ENCODE peak calls at places on chromosomes 11 and 22, in five cellular contexts. P is heart right ventricle, C is adrenal gland, I is vagina, N is A549. D is an unnamed sample.
A peak's percentile ranks its signal among the peaks of the same experiment; 100 is the strongest.

GRCh38 chr11:15519124-15519791 is 404.5 kb downstream of the INSC start:
- DNase-seq in P (no peak), C (no peak), I (no peak), N (no peak), D (no peak)

GRCh38 chr11:10326080-10326964 is 21.4 kb downstream of the ADM start:
- DNase-seq in P (peak; percentile 36), C (peak; percentile 86), I (no peak), N (peak; percentile 90), D (no peak)

GRCh38 chr11:73246303-73246702 is 25.8 kb upstream of the P2RY6 start:
- DNase-seq in P (no peak), C (no peak), I (no peak), N (no peak), D (no peak)

GRCh38 chr11:1738380-1738779 is 12.0 kb downstream of the IFITM10 start:
- DNase-seq in P (no peak), C (peak; percentile 53), I (no peak), N (no peak), D (no peak)

GRCh38 chr11:96664108-96664507 is 274.3 kb downstream of the JRKL start:
- DNase-seq in P (no peak), C (no peak), I (no peak), N (no peak), D (no peak)

GRCh38 chr11:46367244-46367915 is 14.1 kb upstream of the MDK start:
- DNase-seq in P (peak; percentile 81), C (peak; percentile 88), I (no peak), N (peak; percentile 46), D (peak; percentile 77)

GRCh38 chr11:43955381-43956118 is 13.1 kb downstream of the C11orf96 start:
- DNase-seq in P (no peak), C (peak; percentile 52), I (peak; percentile 52), N (no peak), D (no peak)

GRCh38 chr11:38461751-38462150 is 1863.7 kb upstream of the RAG2 start:
- DNase-seq in P (no peak), C (no peak), I (no peak), N (no peak), D (peak; percentile 50)

GRCh38 chr11:69088676-69089146 is 40.0 kb downstream of the TPCN2 start:
- DNase-seq in P (peak; percentile 52), C (peak; percentile 88), I (no peak), N (peak; percentile 83), D (peak; percentile 80)

GRCh38 chr22:17013396-17014100 is 5.5 kb upstream of the GAB4 start:
- DNase-seq in P (no peak), C (no peak), I (no peak), N (no peak), D (no peak)

GRCh38 chr11:27300974-27301373 is 62.0 kb downstream of the CCDC34 start:
- DNase-seq in P (no peak), C (no peak), I (no peak), N (no peak), D (no peak)

GRCh38 chr11:66414120-66414934 is 6.5 kb upstream of the NPAS4 start:
- DNase-seq in P (no peak), C (no peak), I (no peak), N (no peak), D (no peak)

GRCh38 chr11:96969251-96969650 is 579.4 kb downstream of the JRKL start:
- DNase-seq in P (no peak), C (no peak), I (no peak), N (no peak), D (no peak)

GRCh38 chr11:34027516-34028406 is 23.8 kb upstream of the CAPRIN1 start:
- DNase-seq in P (no peak), C (no peak), I (no peak), N (peak; percentile 35), D (no peak)

GRCh38 chr11:103530257-103530656 is 421.0 kb downstream of the DYNC2H1 start:
- DNase-seq in P (no peak), C (no peak), I (no peak), N (no peak), D (no peak)

GRCh38 chr11:9990221-9990973 is 303.6 kb downstream of the SBF2 start:
- DNase-seq in P (no peak), C (no peak), I (no peak), N (peak; percentile 74), D (no peak)

GRCh38 chr11:19617830-19618523 is 94.7 kb upstream of the NAV2 start:
- DNase-seq in P (no peak), C (no peak), I (no peak), N (no peak), D (no peak)

GRCh38 chr11:86888164-86888977 is 66.8 kb downstream of the FZD4 start:
- DNase-seq in P (no peak), C (no peak), I (no peak), N (no peak), D (no peak)

GRCh38 chr11:95853138-95853537 is 62.8 kb downstream of the CEP57 start:
- DNase-seq in P (no peak), C (no peak), I (no peak), N (no peak), D (no peak)

GRCh38 chr11:33829430-33830141 is 55.3 kb upstream of the FBXO3 start:
- DNase-seq in P (peak; percentile 24), C (peak; percentile 85), I (no peak), N (peak; percentile 73), D (peak; percentile 70)

GRCh38 chr11:116986521-116987105 is 111.6 kb downstream of the SIK3 start:
- DNase-seq in P (no peak), C (no peak), I (no peak), N (no peak), D (no peak)

GRCh38 chr11:118889796-118890195 is 6.1 kb downstream of the CXCR5 start:
- DNase-seq in P (peak; percentile 73), C (peak; percentile 94), I (peak; percentile 91), N (no peak), D (no peak)

GRCh38 chr22:26718905-26719304 is 61.5 kb downstream of the MIAT start:
- DNase-seq in P (no peak), C (no peak), I (no peak), N (peak; percentile 73), D (no peak)

GRCh38 chr22:35882226-35883027 is 146.2 kb downstream of the RBFOX2 start:
- DNase-seq in P (no peak), C (no peak), I (no peak), N (no peak), D (no peak)

GRCh38 chr22:42877158-42877557 is 20.1 kb upstream of the ARFGAP3 start:
- DNase-seq in P (no peak), C (no peak), I (no peak), N (no peak), D (no peak)

GRCh38 chr11:112392860-112393259 is 132.2 kb upstream of the PLET1 start:
- DNase-seq in P (no peak), C (no peak), I (no peak), N (no peak), D (no peak)

GRCh38 chr11:80388133-80388532 is 947.3 kb upstream of the TENM4 start:
- DNase-seq in P (no peak), C (no peak), I (no peak), N (no peak), D (peak; percentile 25)

GRCh38 chr11:130726647-130727046 is 189.6 kb downstream of the SNX19 start:
- DNase-seq in P (peak; percentile 30), C (no peak), I (no peak), N (no peak), D (no peak)

GRCh38 chr11:100810146-100810545 is 123.1 kb downstream of the ARHGAP42 start:
- DNase-seq in P (no peak), C (no peak), I (no peak), N (no peak), D (no peak)

GRCh38 chr11:65376138-65376713 is 6.2 kb downstream of the SLC25A45 start:
- DNase-seq in P (no peak), C (no peak), I (no peak), N (no peak), D (no peak)

GRCh38 chr22:31230871-31231621 is 18.9 kb downstream of the LIMK2 start:
- DNase-seq in P (no peak), C (peak; percentile 88), I (no peak), N (peak; percentile 40), D (peak; percentile 35)

GRCh38 chr11:114163830-114164401 is 104.4 kb downstream of the ZBTB16 start:
- DNase-seq in P (no peak), C (peak; percentile 89), I (no peak), N (no peak), D (no peak)

GRCh38 chr22:47388331-47388730 is 625.9 kb downstream of the TBC1D22A start:
- DNase-seq in P (no peak), C (no peak), I (no peak), N (no peak), D (no peak)

DNA sequence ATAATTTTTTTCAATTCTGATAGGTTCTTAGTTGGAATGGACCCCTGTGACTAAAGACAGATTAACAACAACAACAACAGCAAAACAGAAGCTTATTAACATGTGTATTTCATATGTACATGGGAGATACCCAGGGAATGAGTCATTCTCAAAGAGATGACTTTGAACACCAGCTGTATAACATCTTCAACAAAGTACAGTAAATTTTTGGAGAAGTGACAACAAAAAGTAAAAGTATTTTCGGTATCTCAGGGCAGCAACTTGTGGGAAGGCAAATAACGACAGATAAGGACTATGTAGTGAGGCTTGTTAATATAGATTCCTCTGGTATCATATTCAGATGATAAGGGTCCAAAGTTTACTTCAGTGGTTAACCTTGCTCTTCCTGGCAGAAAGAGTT is 573.4 kb upstream of the RAG2 start:
- DNase-seq in P (no peak), C (no peak), I (no peak), N (no peak), D (no peak)
- TF ChIP-seq CTCF in P (no peak), C (no peak), I (no peak), N (no peak), D (no peak)

DNA sequence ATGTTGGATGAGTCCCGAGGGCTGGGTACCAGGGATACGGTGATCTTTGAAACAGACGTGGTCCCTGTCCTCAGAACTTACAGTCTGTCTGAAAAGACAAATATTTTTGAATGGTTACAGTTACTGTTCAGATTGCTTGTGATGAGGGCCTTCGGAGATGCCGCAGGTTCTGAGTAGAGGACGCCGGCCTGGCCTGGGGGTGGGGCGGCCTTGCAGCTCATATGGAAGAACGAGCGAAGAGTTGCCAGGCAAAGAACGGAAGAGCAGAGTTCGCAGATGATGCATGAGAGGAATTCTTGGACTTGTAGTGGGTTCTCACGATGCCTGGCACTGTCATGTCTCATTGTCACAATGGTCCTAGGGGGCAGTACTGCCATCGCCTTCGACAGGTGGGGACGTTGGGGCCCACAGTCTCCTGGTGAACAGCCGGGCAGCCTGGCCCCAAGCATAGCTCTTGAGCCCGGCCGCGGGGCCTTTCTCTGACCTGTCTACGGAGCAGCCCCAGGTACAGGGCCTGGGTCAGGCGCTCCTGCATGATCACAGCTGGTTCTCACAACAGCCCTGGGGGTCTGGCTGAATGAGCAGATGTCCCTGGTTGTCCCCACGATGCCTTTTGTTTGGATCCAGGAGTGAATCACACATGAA is 60.9 kb upstream of the PARVG start:
- DNase-seq in P (no peak), C (no peak), I (no peak), N (no peak), D (no peak)
- H3K4me3 ChIP-seq in P (no peak overlapping the region), C (no peak overlapping the region), I (no peak overlapping the region), N (no peak overlapping the region), D (no peak overlapping the region)

GRCh38 chr11:83725718-83726117 is 439.6 kb upstream of the CCDC90B start:
- DNase-seq in P (no peak), C (no peak), I (no peak), N (no peak), D (no peak)
- H3K27ac ChIP-seq in P (no peak overlapping the region), C (no peak overlapping the region), I (no peak overlapping the region), N (no peak overlapping the region), D (no peak overlapping the region)

GRCh38 chr11:31871310-31872073 is 60.4 kb upstream of the PAX6 start:
- DNase-seq in P (no peak), C (no peak), I (peak; percentile 18), N (no peak), D (no peak)
- TF ChIP-seq CTCF in P (no peak), C (peak; percentile 12), I (no peak), N (no peak), D (no peak)

D was measured in WERI-Rb-1.